ENCODE peak calls at places on chromosomes 4 and X, in four cellular contexts. E is upper lobe of left lung, M is lower leg skin, C is uterus. J is an unnamed sample.

GRCh38 chrX:134634691-134635090 is 23.6 kb downstream of the PLAC1 start:
- DNase-seq in E (no peak), M (no peak), C (no peak), J (no peak)

GRCh38 chrX:110316351-110317078 is 1.4 kb downstream of the AMMECR1 start:
- DNase-seq in E (no peak), M (no peak), C (no peak), J (peak)

GRCh38 chr4:15317246-15317645 is 110.6 kb upstream of the C1QTNF7 start:
- DNase-seq in E (no peak), M (no peak), C (no peak), J (no peak)

GRCh38 chrX:13899607-13900006 is 82.7 kb upstream of the GPM6B start:
- DNase-seq in E (peak), M (peak), C (peak), J (no peak)

GRCh38 chrX:137428251-137428661 is 137.7 kb upstream of the ZIC3 start:
- DNase-seq in E (no peak), M (no peak), C (no peak), J (no peak)

GRCh38 chrX:143437439-143437838 is 79.8 kb downstream of the SPANXN3 start:
- DNase-seq in E (no peak), M (no peak), C (no peak), J (no peak)

GRCh38 chr4:170097681-170098080 is 7.9 kb upstream of the AADAT start:
- DNase-seq in E (no peak), M (no peak), C (no peak), J (no peak)

GRCh38 chrX:111955916-111956315 is 79.9 kb downstream of the TRPC5OS start:
- DNase-seq in E (no peak), M (no peak), C (no peak), J (no peak)

GRCh38 chr4:165328708-165329107 is 1.2 kb downstream of the MSMO1 start:
- DNase-seq in E (no peak), M (no peak), C (no peak), J (no peak)

GRCh38 chrX:96407501-96407900 is 277.1 kb upstream of the DIAPH2 start:
- DNase-seq in E (no peak), M (peak), C (peak), J (peak)

GRCh38 chrX:663841-664240 is 33.2 kb downstream of the SHOX start:
- DNase-seq in E (no peak), M (no peak), C (no peak), J (no peak)

GRCh38 chrX:74450803-74451449 is 29.6 kb downstream of the SLC16A2 start:
- DNase-seq in E (no peak), M (no peak), C (no peak), J (no peak)

GRCh38 chr4:185796176-185796575 is 15.8 kb downstream of the SORBS2 start:
- DNase-seq in E (no peak), M (no peak), C (no peak), J (no peak)

GRCh38 chrX:65195621-65196020 is 219.4 kb upstream of the ZC4H2 start:
- DNase-seq in E (no peak), M (no peak), C (no peak), J (no peak)

GRCh38 chrX:65194547-65194946 is 218.3 kb upstream of the ZC4H2 start:
- DNase-seq in E (no peak), M (no peak), C (no peak), J (no peak)

GRCh38 chrX:65196758-65197371 is 220.6 kb upstream of the ZC4H2 start:
- DNase-seq in E (peak), M (no peak), C (no peak), J (peak)
- TF ChIP-seq CTCF in E (no peak), M (no peak), C (peak), J (no peak)

DNA sequence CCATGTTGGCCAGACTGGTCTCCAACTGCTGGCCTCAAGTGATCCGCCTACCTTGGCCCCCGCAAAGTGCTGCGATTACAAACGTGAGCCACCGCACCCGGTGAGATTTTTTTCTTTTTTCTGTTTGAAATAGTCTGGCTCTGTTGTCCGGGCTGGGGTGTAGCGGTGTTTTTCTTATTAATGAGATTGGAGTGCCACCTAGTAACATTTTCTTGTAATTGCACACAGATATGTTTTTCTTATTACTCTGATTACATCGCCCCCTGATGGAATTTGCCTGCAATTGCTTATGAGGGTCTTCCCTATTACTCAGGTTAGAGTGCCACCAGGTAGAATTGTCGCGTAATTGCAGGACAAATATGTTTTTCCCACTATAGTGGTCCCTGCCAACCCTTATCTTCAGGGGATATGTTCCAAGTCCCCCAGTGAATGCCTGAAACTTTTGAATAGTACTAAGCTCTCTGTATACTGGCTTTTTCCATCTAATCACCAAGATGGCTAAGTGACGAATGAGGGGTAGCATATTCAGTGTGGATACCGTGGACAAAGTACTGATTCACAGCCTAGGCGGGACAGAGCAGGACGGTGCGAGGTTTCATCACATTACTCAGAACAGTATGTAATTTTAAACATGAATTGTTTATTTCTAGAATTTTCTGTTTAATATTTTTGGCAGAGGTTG is 8.6 kb upstream of the PDHA1 start:
- DNase-seq in E (no peak), M (no peak), C (no peak), J (peak)
- TF ChIP-seq CTCF in E (peak), M (no peak), C (no peak), J (peak)

GRCh38 chr4:72931346-72931745 is 138.2 kb downstream of the COX18 start:
- DNase-seq in E (no peak), M (no peak), C (no peak), J (no peak)
- TF ChIP-seq CTCF in E (no peak), M (no peak), C (no peak), J (no peak)

GRCh38 chr4:712093-712492 is 6.5 kb downstream of the PCGF3 start:
- DNase-seq in E (no peak), M (no peak), C (no peak), J (no peak)
- TF ChIP-seq CTCF in E (no peak), M (no peak), C (no peak), J (no peak)

DNA sequence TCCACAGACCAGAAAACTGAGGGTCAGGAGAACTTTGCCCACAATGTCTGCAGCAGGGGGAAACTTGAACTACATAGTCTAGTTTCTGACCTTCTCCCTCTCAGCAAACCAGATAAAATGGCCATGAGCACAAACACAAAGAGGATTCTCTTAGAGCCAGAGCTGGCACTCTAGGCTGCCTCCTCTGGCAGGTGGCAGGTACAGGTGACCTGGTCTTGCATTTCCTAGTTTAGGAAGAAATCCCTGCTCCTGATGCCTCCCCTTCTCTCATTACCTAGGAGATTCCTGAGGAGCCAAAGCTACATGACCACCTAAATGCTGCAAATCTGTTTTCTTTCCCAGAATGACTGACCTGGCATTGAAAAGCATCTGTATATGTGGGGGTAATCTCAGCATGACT is 45.1 kb downstream of the ARHGEF9 start:
- DNase-seq in E (no peak), M (no peak), C (no peak), J (no peak)
- TF ChIP-seq CTCF in E (no peak), M (no peak), C (no peak), J (no peak)

J was measured in testis.